ENCODE peak calls at places on chromosome 2, in ten cellular contexts. Y, N, Q, A, K, F, L, U, V and W are unnamed samples.

GRCh38 chr2:239035997-239036731 is 188.3 kb downstream of the TWIST2 start:
- DNase-seq in V (no peak), L (peak; percentile 41), N (no peak), Y (no peak), F (no peak), K (no peak), A (no peak), U (no peak), Q (no peak), W (no peak)

GRCh38 chr2:159904127-159904564 is 106.1 kb upstream of the CD302 start:
- DNase-seq in Y (no peak), K (no peak), Q (no peak), A (peak; percentile 28), N (no peak), U (no peak), V (no peak), F (no peak), L (no peak), W (no peak)

GRCh38 chr2:102686479-102687439 is 67.4 kb downstream of the SLC9A2 start:
- DNase-seq in U (no peak), A (no peak), V (no peak), K (no peak), N (peak; percentile 45), Q (no peak), F (no peak), Y (no peak), L (no peak), W (no peak)

GRCh38 chr2:186129767-186130581 is 356.1 kb upstream of the ZC3H15 start:
- DNase-seq in Q (no peak), F (no peak), V (no peak), N (no peak), Y (peak; percentile 31), L (no peak), A (no peak), K (no peak), U (no peak), W (no peak)

GRCh38 chr2:67083978-67084377 is 313.2 kb upstream of the ETAA1 start:
- DNase-seq in N (no peak), K (no peak), Y (no peak), V (peak; percentile 2), F (no peak), A (no peak), L (no peak), Q (no peak), U (no peak), W (peak; percentile 73)

GRCh38 chr2:28280576-28280975 is 112.1 kb upstream of the FOSL2 start:
- DNase-seq in Y (no peak), L (no peak), K (peak; percentile 75), V (no peak), A (no peak), U (no peak), F (no peak), Q (no peak), N (no peak), W (no peak)

GRCh38 chr2:176419591-176420071 is 150.4 kb downstream of the MTX2 start:
- DNase-seq in F (peak; percentile 82), Y (no peak), N (no peak), U (no peak), Q (no peak), A (no peak), L (no peak), V (peak; percentile 79), K (no peak), W (no peak)

GRCh38 chr2:181371195-181371594 is 86.0 kb upstream of the ITGA4 start:
- DNase-seq in F (no peak), U (no peak), K (no peak), Y (no peak), V (no peak), Q (no peak), A (no peak), N (no peak), L (no peak), W (no peak)

GRCh38 chr2:203625712-203626111 is 80.7 kb upstream of the CD28 start:
- DNase-seq in F (no peak), Y (no peak), A (no peak), U (no peak), N (no peak), V (no peak), L (no peak), K (no peak), Q (no peak), W (no peak)